ENCODE peak calls at places on chromosome 2, in eight cellular contexts. N is CD4-positive, alpha-beta T cell; A is retina; L is T-helper 9 cell; J is NCI-H446 treated with DMSO at 0.1 percent for 48 hours; Q is NCI-H2171; K is right cardiac atrium; M is activated T-helper 1 cell treated with Interleukin-2 at 50 U/mL for 16 hours. F is an unnamed sample.

GRCh38 chr2:27204566-27204965 is 7.3 kb upstream of the ATRAID start:
- DNase-seq in N (no peak), J (no peak), M (no peak), K (no peak), A (no peak), Q (no peak), L (no peak), F (peak)

GRCh38 chr2:32969444-32970162 is 22.9 kb downstream of the LTBP1 start:
- DNase-seq in L (no peak), Q (no peak), N (no peak), M (no peak), A (no peak), J (no peak), K (no peak), F (no peak)

GRCh38 chr2:145561152-145561551 is 1041.2 kb upstream of the ZEB2 start:
- DNase-seq in N (no peak), A (no peak), L (no peak), Q (no peak), M (no peak), K (no peak), J (no peak), F (no peak)

GRCh38 chr2:108944601-108945241 is 44.3 kb downstream of the EDAR start:
- DNase-seq in M (no peak), Q (no peak), A (no peak), K (no peak), L (no peak), J (no peak), N (no peak), F (no peak)

GRCh38 chr2:215797676-215798075 is 215.7 kb downstream of the MREG start:
- DNase-seq in K (no peak), Q (no peak), L (no peak), A (no peak), N (no peak), M (no peak), J (no peak), F (no peak)

GRCh38 chr2:60641866-60642788 is 88.7 kb upstream of the BCL11A start:
- DNase-seq in N (peak), M (no peak), Q (peak), L (peak), A (peak), J (peak), K (no peak), F (peak)

GRCh38 chr2:142136571-142136970 is 5.8 kb upstream of the LRP1B start:
- DNase-seq in Q (no peak), L (no peak), K (no peak), M (no peak), A (no peak), N (no peak), J (no peak), F (no peak)

GRCh38 chr2:9196637-9197036 is 10.0 kb upstream of the ASAP2 start:
- DNase-seq in A (no peak), Q (no peak), L (no peak), J (no peak), N (no peak), M (no peak), K (no peak), F (no peak)

GRCh38 chr2:25690058-25690457 is 16.7 kb upstream of the DTNB start:
- DNase-seq in J (no peak), L (no peak), M (no peak), N (no peak), A (no peak), K (no peak), Q (no peak), F (peak)

GRCh38 chr2:233747283-233747544 is 12.9 kb upstream of the UGT1A1 start:
- DNase-seq in K (no peak), Q (no peak), M (no peak), J (no peak), N (no peak), L (no peak), A (no peak), F (no peak)

GRCh38 chr2:169038338-169038757 is 7.2 kb upstream of the ABCB11 start:
- DNase-seq in K (no peak), M (no peak), N (no peak), A (no peak), L (no peak), Q (no peak), J (no peak), F (no peak)

GRCh38 chr2:85062565-85062964 is 70.6 kb upstream of the TCF7L1 start:
- DNase-seq in K (no peak), J (no peak), N (no peak), L (no peak), A (no peak), Q (no peak), M (no peak), F (no peak)

GRCh38 chr2:42812899-42813479 is 20.6 kb upstream of the HAAO start:
- DNase-seq in N (no peak), K (no peak), J (no peak), L (no peak), A (no peak), M (no peak), Q (no peak), F (no peak)

GRCh38 chr2:97806738-97807618 is 93.6 kb downstream of the ZAP70 start:
- DNase-seq in N (peak), K (peak), A (peak), J (peak), M (peak), Q (peak), L (peak), F (peak)

GRCh38 chr2:153871231-153872221 is at the start of gene GALNT13:
- DNase-seq in L (no peak), J (peak), Q (peak), A (peak), M (no peak), K (peak), N (no peak), F (no peak)

GRCh38 chr2:191321861-191322662 is 76.9 kb downstream of the MYO1B start:
- DNase-seq in M (no peak), Q (peak), N (no peak), J (no peak), A (peak), K (no peak), L (no peak), F (no peak)

GRCh38 chr2:45643543-45644542 is 7.6 kb upstream of the PRKCE start:
- DNase-seq in M (peak), N (peak), Q (peak), A (peak), L (peak), K (peak), J (no peak), F (peak)

GRCh38 chr2:173150087-173150486 is 74.4 kb downstream of the MAP3K20 start:
- DNase-seq in Q (no peak), A (no peak), M (no peak), N (no peak), L (no peak), K (no peak), J (no peak), F (no peak)

GRCh38 chr2:7845332-7845731 is 836.5 kb upstream of the ID2 start:
- DNase-seq in Q (no peak), J (no peak), L (no peak), M (no peak), A (no peak), N (no peak), K (no peak), F (no peak)

GRCh38 chr2:131408778-131409177 is 44.8 kb upstream of the RAB6D start:
- DNase-seq in M (no peak), J (no peak), A (no peak), L (no peak), N (no peak), K (no peak), Q (no peak), F (no peak)

GRCh38 chr2:235745597-235745996 is 251.8 kb downstream of the AGAP1 start:
- DNase-seq in L (no peak), M (no peak), Q (no peak), K (no peak), J (no peak), A (no peak), N (no peak), F (no peak)

GRCh38 chr2:215879977-215880940 is 133.1 kb downstream of the MREG start:
- DNase-seq in N (no peak), Q (no peak), J (peak), M (no peak), K (no peak), A (no peak), L (no peak), F (no peak)

GRCh38 chr2:229133155-229133772 is 137.8 kb downstream of the PID1 start:
- DNase-seq in L (no peak), M (no peak), A (peak), J (no peak), N (no peak), K (no peak), Q (no peak), F (no peak)

GRCh38 chr2:85435986-85436835 is 17.7 kb downstream of the SH2D6 start:
- DNase-seq in N (no peak), A (no peak), L (no peak), J (no peak), M (no peak), K (peak), Q (no peak), F (no peak)

GRCh38 chr2:223751012-223751411 is 86.4 kb downstream of the AP1S3 start:
- DNase-seq in J (no peak), M (no peak), Q (no peak), K (no peak), N (no peak), A (no peak), L (no peak), F (no peak)

GRCh38 chr2:108243566-108243965 is 3.8 kb downstream of the SULT1C3 start:
- DNase-seq in L (no peak), A (no peak), Q (no peak), J (no peak), N (no peak), K (no peak), M (no peak), F (no peak)

GRCh38 chr2:235049069-235049468 is 97.3 kb downstream of the SH3BP4 start:
- DNase-seq in K (no peak), J (no peak), M (no peak), L (no peak), Q (no peak), A (no peak), N (no peak), F (no peak)